ENCODE peak calls at places on chromosomes 2 and 18, in six cellular contexts. H is NCI-H1436; P is globus pallidus; N is NCI-H1417; F is choroid plexus epithelial cell; Q is activated CD4-positive, alpha-beta T cell treated with anti-CD3 and anti-CD28 coated beads, Interleukin-2, amount 50 U/mL, for 24 hours. Y is an unnamed sample.

GRCh38 chr2:27569398-27569797 is 13.4 kb upstream of the ZNF512 start:
- DNase-seq in H (no peak), Q (no peak), N (no peak), P (no peak), F (no peak), Y (no peak)

GRCh38 chr2:172806426-172807008 is 70.9 kb downstream of the RAPGEF4 start:
- DNase-seq in P (peak), H (peak), N (peak), F (peak), Q (peak), Y (no peak)

GRCh38 chr2:42239811-42240210 is 70.7 kb downstream of the EML4 start:
- DNase-seq in P (no peak), Q (no peak), F (no peak), H (no peak), N (no peak), Y (no peak)

GRCh38 chr2:206011018-206011614 is 74.9 kb downstream of the INO80D start:
- DNase-seq in Q (no peak), H (no peak), N (no peak), P (no peak), F (no peak), Y (no peak)

GRCh38 chr2:96642564-96643350 is at the start of gene FER1L5:
- DNase-seq in Q (no peak), P (no peak), F (peak), H (peak), N (no peak), Y (peak)

GRCh38 chr2:54671010-54671409 is 52.5 kb upstream of the EML6 start:
- DNase-seq in F (no peak), N (no peak), H (no peak), Q (no peak), P (no peak), Y (no peak)

GRCh38 chr2:219109468-219109867 is 48.7 kb upstream of the IHH start:
- DNase-seq in F (no peak), P (peak), N (peak), Q (no peak), H (no peak), Y (peak)

GRCh38 chr2:114218368-114218767 is 224.1 kb upstream of the DPP10 start:
- DNase-seq in Q (no peak), F (no peak), P (no peak), H (no peak), N (no peak), Y (peak)

GRCh38 chr2:160427629-160428424 is 65.8 kb downstream of the RBMS1 start:
- DNase-seq in F (peak), P (peak), Q (no peak), H (no peak), N (no peak), Y (no peak)

GRCh38 chr18:62281684-62282083 is 43.4 kb upstream of the TNFRSF11A start:
- DNase-seq in H (no peak), Q (peak), N (no peak), P (no peak), F (peak), Y (no peak)

GRCh38 chr2:54360055-54360792 is 95.9 kb upstream of the SPTBN1 start:
- DNase-seq in N (no peak), H (no peak), P (peak), Q (no peak), F (peak), Y (no peak)

GRCh38 chr2:200156140-200156858 is 150.2 kb upstream of the SPATS2L start:
- DNase-seq in P (no peak), N (no peak), H (no peak), Q (no peak), F (peak), Y (no peak)

GRCh38 chr18:63850010-63850409 is 37.5 kb upstream of the SERPINB2 start:
- DNase-seq in P (peak), Q (no peak), H (no peak), N (no peak), F (peak), Y (peak)

GRCh38 chr18:24538421-24539264 is 78.2 kb downstream of the HRH4 start:
- DNase-seq in F (no peak), H (no peak), P (no peak), Q (no peak), N (no peak), Y (no peak)

GRCh38 chr2:10410716-10411437 is 37.2 kb downstream of the ODC1 start:
- DNase-seq in P (no peak), F (peak), Q (no peak), H (no peak), N (no peak), Y (no peak)

GRCh38 chr18:35852786-35853185 is 119.7 kb upstream of the RMP24 start:
- DNase-seq in Q (no peak), N (no peak), P (no peak), F (no peak), H (no peak), Y (peak)

GRCh38 chr2:114550895-114551793 is 108.7 kb downstream of the DPP10 start:
- DNase-seq in F (peak), N (peak), H (peak), P (peak), Q (no peak), Y (peak)

GRCh38 chr2:99602475-99602874 is 112.7 kb upstream of the REV1 start:
- DNase-seq in H (no peak), Q (no peak), P (no peak), N (no peak), F (peak), Y (no peak)

GRCh38 chr2:30252723-30253688 is 21.7 kb downstream of the LBH start:
- DNase-seq in N (no peak), Q (peak), P (no peak), F (peak), H (no peak), Y (peak)

GRCh38 chr18:49656098-49656591 is 94.3 kb downstream of the LIPG start:
- DNase-seq in F (peak), N (no peak), Q (no peak), H (no peak), P (no peak), Y (peak)